ENCODE peak calls at places on chromosome X, in seven cellular contexts. One of them, this sample, is unnamed.

GRCh38 chrX:71650333-71650969 is 16.9 kb upstream of the LOC101059915 start:
- DNase-seq in HCT116: no peak
- DNase-seq in GM23338: no peak
- DNase-seq in stomach: no peak
- DNase-seq in vagina: no peak
- DNase-seq in SK-N-SH: no peak
- DNase-seq in endothelial cell of umbilical vein: peak; percentile 6
- DNase-seq in this sample: no peak

GRCh38 chrX:111435469-111435868 is 23.5 kb upstream of the DCX start:
- DNase-seq in stomach: no peak
- DNase-seq in GM23338: no peak
- DNase-seq in SK-N-SH: no peak
- DNase-seq in HCT116: no peak
- DNase-seq in vagina: no peak
- DNase-seq in endothelial cell of umbilical vein: no peak
- DNase-seq in this sample: no peak

GRCh38 chrX:103253608-103254007 is 1.3 kb downstream of the TCEAL8 start:
- DNase-seq in HCT116: no peak
- DNase-seq in endothelial cell of umbilical vein: peak; percentile 2
- DNase-seq in SK-N-SH: no peak
- DNase-seq in vagina: no peak
- DNase-seq in GM23338: no peak
- DNase-seq in stomach: no peak
- DNase-seq in this sample: no peak

GRCh38 chrX:23890933-23891332 is 16.8 kb downstream of the APOO start:
- DNase-seq in vagina: no peak
- DNase-seq in HCT116: no peak
- DNase-seq in SK-N-SH: no peak
- DNase-seq in endothelial cell of umbilical vein: no peak
- DNase-seq in GM23338: no peak
- DNase-seq in stomach: no peak
- DNase-seq in this sample: no peak

GRCh38 chrX:24619647-24620046 is 27.5 kb downstream of the PCYT1B start:
- DNase-seq in vagina: no peak
- DNase-seq in endothelial cell of umbilical vein: no peak
- DNase-seq in stomach: no peak
- DNase-seq in HCT116: no peak
- DNase-seq in SK-N-SH: peak; percentile 14
- DNase-seq in GM23338: no peak
- DNase-seq in this sample: no peak

GRCh38 chrX:55450259-55450658 is 1.7 kb upstream of the MAGEH1 start:
- DNase-seq in HCT116: no peak
- DNase-seq in stomach: no peak
- DNase-seq in GM23338: peak; percentile 23
- DNase-seq in endothelial cell of umbilical vein: peak; percentile 4
- DNase-seq in SK-N-SH: no peak
- DNase-seq in vagina: no peak
- DNase-seq in this sample: no peak

GRCh38 chrX:85851418-85851817 is 195.9 kb downstream of the CHM start:
- DNase-seq in GM23338: peak; percentile 37
- DNase-seq in vagina: no peak
- DNase-seq in stomach: peak; percentile 28
- DNase-seq in SK-N-SH: peak; percentile 3
- DNase-seq in endothelial cell of umbilical vein: peak; percentile 1
- DNase-seq in HCT116: peak; percentile 8
- DNase-seq in this sample: no peak

GRCh38 chrX:65999563-66000148 is 40.2 kb downstream of the VSIG4 start:
- DNase-seq in SK-N-SH: no peak
- DNase-seq in GM23338: no peak
- DNase-seq in HCT116: no peak
- DNase-seq in vagina: no peak
- DNase-seq in endothelial cell of umbilical vein: no peak
- DNase-seq in stomach: no peak
- DNase-seq in this sample: no peak

GRCh38 chrX:151396042-151396826 is 772 bp upstream of the VMA21 start:
- DNase-seq in stomach: no peak
- DNase-seq in HCT116: no peak
- DNase-seq in GM23338: peak; percentile 27
- DNase-seq in vagina: no peak
- DNase-seq in endothelial cell of umbilical vein: no peak
- DNase-seq in SK-N-SH: peak; percentile 15
- DNase-seq in this sample: no peak

GRCh38 chrX:9940397-9940796 is 26.8 kb upstream of the CLDN34 start:
- DNase-seq in SK-N-SH: no peak
- DNase-seq in vagina: no peak
- DNase-seq in endothelial cell of umbilical vein: peak; percentile 78
- DNase-seq in HCT116: no peak
- DNase-seq in stomach: no peak
- DNase-seq in GM23338: no peak
- DNase-seq in this sample: no peak
- H3K4me1 ChIP-seq in SK-N-SH: no peaks in the 10 kb centered on the region
- H3K4me1 ChIP-seq in vagina: no peaks in the 10 kb centered on the region
- H3K4me1 ChIP-seq in endothelial cell of umbilical vein: peaks cover 13% of the 10 kb centered on the region
- H3K4me1 ChIP-seq in HCT116: no peaks in the 10 kb centered on the region
- H3K4me1 ChIP-seq in stomach: no peaks in the 10 kb centered on the region
- H3K4me1 ChIP-seq in GM23338: no peaks in the 10 kb centered on the region
- H3K4me1 ChIP-seq in this sample: no peaks in the 10 kb centered on the region

DNA sequence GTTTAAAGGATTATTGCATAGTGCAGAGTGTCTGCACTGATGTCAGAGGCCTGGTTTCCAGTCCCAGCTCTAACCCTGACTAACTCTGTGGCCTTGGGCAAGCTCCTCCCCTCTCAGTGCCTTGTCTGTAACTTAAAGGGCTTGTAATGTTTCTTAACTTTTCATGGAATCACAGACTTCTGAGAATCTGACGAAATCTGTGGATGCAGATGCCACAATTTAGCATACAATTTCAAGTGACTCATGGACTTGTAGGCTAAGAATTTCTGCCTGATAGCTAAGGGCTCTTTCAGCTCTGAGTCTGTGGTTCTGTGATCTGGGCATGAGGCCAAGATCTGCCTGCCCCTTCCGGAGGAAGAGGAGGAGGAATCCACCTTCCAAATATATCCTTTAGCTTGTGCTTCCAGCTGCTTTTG is 236.9 kb downstream of the AR start:
- DNase-seq in HCT116: no peak
- DNase-seq in endothelial cell of umbilical vein: peak; percentile 90
- DNase-seq in stomach: peak; percentile 36
- DNase-seq in GM23338: no peak
- DNase-seq in SK-N-SH: no peak
- DNase-seq in vagina: no peak
- DNase-seq in this sample: peak; percentile 74
- TF ChIP-seq POLR2AphosphoS5 in HCT116: no peak
- TF ChIP-seq POLR2AphosphoS5 in endothelial cell of umbilical vein: peak; percentile 27
- TF ChIP-seq POLR2AphosphoS5 in stomach: peak; percentile 30
- TF ChIP-seq POLR2AphosphoS5 in GM23338: no peak
- TF ChIP-seq POLR2AphosphoS5 in SK-N-SH: no peak
- TF ChIP-seq POLR2AphosphoS5 in vagina: no peak
- TF ChIP-seq POLR2AphosphoS5 in this sample: no peak

GRCh38 chrX:136867096-136867491 is 13.4 kb downstream of the RBMX start:
- DNase-seq in HCT116: no peak
- DNase-seq in GM23338: no peak
- DNase-seq in endothelial cell of umbilical vein: no peak
- DNase-seq in stomach: no peak
- DNase-seq in vagina: no peak
- DNase-seq in SK-N-SH: no peak
- DNase-seq in this sample: no peak
- TF ChIP-seq CTCF in HCT116: no peak
- TF ChIP-seq CTCF in GM23338: no peak
- TF ChIP-seq CTCF in endothelial cell of umbilical vein: no peak
- TF ChIP-seq CTCF in stomach: no peak
- TF ChIP-seq CTCF in vagina: no peak
- TF ChIP-seq CTCF in SK-N-SH: no peak
- TF ChIP-seq CTCF in this sample: no peak

GRCh38 chrX:154595559-154595958 is 10.6 kb downstream of the CTAG1A start:
- DNase-seq in HCT116: no peak
- DNase-seq in endothelial cell of umbilical vein: no peak
- DNase-seq in SK-N-SH: no peak
- DNase-seq in stomach: no peak
- DNase-seq in GM23338: no peak
- DNase-seq in vagina: no peak
- DNase-seq in this sample: no peak

GRCh38 chrX:154596290-154596929 is 11.5 kb downstream of the CTAG1A start:
- DNase-seq in vagina: no peak
- DNase-seq in stomach: no peak
- DNase-seq in endothelial cell of umbilical vein: no peak
- DNase-seq in GM23338: peak; percentile 89
- DNase-seq in SK-N-SH: no peak
- DNase-seq in HCT116: no peak
- DNase-seq in this sample: no peak

GRCh38 chrX:154594491-154594890 is 9.6 kb downstream of the CTAG1A start:
- DNase-seq in HCT116: no peak
- DNase-seq in vagina: no peak
- DNase-seq in GM23338: no peak
- DNase-seq in SK-N-SH: no peak
- DNase-seq in stomach: no peak
- DNase-seq in endothelial cell of umbilical vein: no peak
- DNase-seq in this sample: no peak

GRCh38 chrX:154593201-154593600 is 8.3 kb downstream of the CTAG1A start:
- DNase-seq in vagina: no peak
- DNase-seq in stomach: no peak
- DNase-seq in SK-N-SH: no peak
- DNase-seq in HCT116: no peak
- DNase-seq in GM23338: no peak
- DNase-seq in endothelial cell of umbilical vein: no peak
- DNase-seq in this sample: no peak

GRCh38 chrX:154592505-154592904 is 7.6 kb downstream of the CTAG1A start:
- DNase-seq in endothelial cell of umbilical vein: no peak
- DNase-seq in stomach: no peak
- DNase-seq in SK-N-SH: no peak
- DNase-seq in GM23338: no peak
- DNase-seq in HCT116: no peak
- DNase-seq in vagina: no peak
- DNase-seq in this sample: no peak
- H3K4me1 ChIP-seq in endothelial cell of umbilical vein: no peaks in the 10 kb centered on the region
- H3K4me1 ChIP-seq in stomach: no peaks in the 10 kb centered on the region
- H3K4me1 ChIP-seq in SK-N-SH: no peaks in the 10 kb centered on the region
- H3K4me1 ChIP-seq in GM23338: peaks cover 11% of the 10 kb centered on the region
- H3K4me1 ChIP-seq in HCT116: peaks cover 11% of the 10 kb centered on the region
- H3K4me1 ChIP-seq in vagina: no peaks in the 10 kb centered on the region
- H3K4me1 ChIP-seq in this sample: no peaks in the 10 kb centered on the region

GRCh38 chrX:17580529-17581155 is 156.7 kb upstream of the SCML1 start:
- DNase-seq in GM23338: no peak
- DNase-seq in vagina: no peak
- DNase-seq in endothelial cell of umbilical vein: peak; percentile 39
- DNase-seq in HCT116: no peak
- DNase-seq in SK-N-SH: no peak
- DNase-seq in stomach: no peak
- DNase-seq in this sample: no peak
- TF ChIP-seq POLR2AphosphoS5 in GM23338: no peak
- TF ChIP-seq POLR2AphosphoS5 in vagina: no peak
- TF ChIP-seq POLR2AphosphoS5 in endothelial cell of umbilical vein: no peak
- TF ChIP-seq POLR2AphosphoS5 in HCT116: no peak
- TF ChIP-seq POLR2AphosphoS5 in SK-N-SH: peak; percentile 20
- TF ChIP-seq POLR2AphosphoS5 in stomach: no peak
- TF ChIP-seq POLR2AphosphoS5 in this sample: no peak

GRCh38 chrX:76555816-76556215 is 128.3 kb downstream of the MAGEE1 start:
- DNase-seq in stomach: no peak
- DNase-seq in GM23338: peak; percentile 70
- DNase-seq in endothelial cell of umbilical vein: peak; percentile 19
- DNase-seq in SK-N-SH: peak; percentile 2
- DNase-seq in HCT116: peak; percentile 33
- DNase-seq in vagina: no peak
- DNase-seq in this sample: no peak
- TF ChIP-seq CTCF in stomach: no peak
- TF ChIP-seq CTCF in GM23338: peak; percentile 65
- TF ChIP-seq CTCF in endothelial cell of umbilical vein: peak; percentile 8
- TF ChIP-seq CTCF in SK-N-SH: peak; percentile 56
- TF ChIP-seq CTCF in HCT116: peak; percentile 32
- TF ChIP-seq CTCF in vagina: no peak
- TF ChIP-seq CTCF in this sample: no peak

DNA sequence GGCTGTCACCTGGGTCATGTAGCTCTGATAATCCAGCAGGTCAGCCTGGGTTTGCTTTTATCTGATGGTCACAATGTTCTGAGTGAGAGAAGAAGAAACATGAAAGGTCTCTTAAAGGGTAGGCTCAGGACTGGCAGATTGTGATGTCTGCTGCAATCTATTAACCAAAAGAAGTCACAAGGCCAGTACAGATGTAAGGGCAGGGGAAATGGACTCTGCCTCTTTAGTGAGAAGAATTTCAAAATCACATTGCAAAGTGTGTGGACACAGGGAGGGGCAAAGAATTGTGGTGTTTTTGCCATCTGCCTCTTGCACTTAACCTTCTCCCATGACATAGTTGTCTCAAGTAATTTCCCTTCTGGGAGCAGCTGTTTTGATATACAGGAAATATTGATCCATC is 40.9 kb downstream of the IL1RAPL1 start:
- DNase-seq in HCT116: no peak
- DNase-seq in endothelial cell of umbilical vein: no peak
- DNase-seq in GM23338: no peak
- DNase-seq in vagina: no peak
- DNase-seq in SK-N-SH: no peak
- DNase-seq in stomach: no peak
- DNase-seq in this sample: no peak
- H3K4me1 ChIP-seq in HCT116: no peaks in the 10 kb centered on the region
- H3K4me1 ChIP-seq in endothelial cell of umbilical vein: no peaks in the 10 kb centered on the region
- H3K4me1 ChIP-seq in GM23338: peaks cover 6% of the 10 kb centered on the region
- H3K4me1 ChIP-seq in vagina: no peaks in the 10 kb centered on the region
- H3K4me1 ChIP-seq in SK-N-SH: no peaks in the 10 kb centered on the region
- H3K4me1 ChIP-seq in stomach: no peaks in the 10 kb centered on the region
- H3K4me1 ChIP-seq in this sample: no peaks in the 10 kb centered on the region